ENCODE peak calls at places on chromosomes 2 and 18, in six cellular contexts. One of them, this sample, is unnamed.

GRCh38 chr18:67199993-67200617 is 316.4 kb downstream of the DSEL start:
- DNase-seq in activated T-cell treated with anti-CD3 and anti-CD28 coated beads, Interleukin-2, amount 50 U/mL, for 72 hours: no peak
- DNase-seq in mesendoderm: peak
- DNase-seq in stimulated activated CD8-positive, alpha-beta memory T cell treated with anti-CD3 and anti-CD28 coated beads, Interleukin-15, amount 100 ng/mL, for 48 hours: no peak
- DNase-seq in KBM-7: peak
- DNase-seq in fibroblast of mammary gland: peak
- DNase-seq in this sample: peak

GRCh38 chr18:2376707-2377106 is 194.6 kb downstream of the METTL4 start:
- DNase-seq in activated T-cell treated with anti-CD3 and anti-CD28 coated beads, Interleukin-2, amount 50 U/mL, for 72 hours: no peak
- DNase-seq in mesendoderm: no peak
- DNase-seq in KBM-7: no peak
- DNase-seq in stimulated activated CD8-positive, alpha-beta memory T cell treated with anti-CD3 and anti-CD28 coated beads, Interleukin-15, amount 100 ng/mL, for 48 hours: no peak
- DNase-seq in fibroblast of mammary gland: no peak
- DNase-seq in this sample: no peak

GRCh38 chr2:239361311-239361642 is 39.5 kb downstream of the HDAC4 start:
- DNase-seq in KBM-7: no peak
- DNase-seq in fibroblast of mammary gland: no peak
- DNase-seq in stimulated activated CD8-positive, alpha-beta memory T cell treated with anti-CD3 and anti-CD28 coated beads, Interleukin-15, amount 100 ng/mL, for 48 hours: no peak
- DNase-seq in activated T-cell treated with anti-CD3 and anti-CD28 coated beads, Interleukin-2, amount 50 U/mL, for 72 hours: no peak
- DNase-seq in mesendoderm: peak
- DNase-seq in this sample: peak

GRCh38 chr18:39591647-39592046 is 2026.0 kb upstream of the CELF4 start:
- DNase-seq in fibroblast of mammary gland: no peak
- DNase-seq in stimulated activated CD8-positive, alpha-beta memory T cell treated with anti-CD3 and anti-CD28 coated beads, Interleukin-15, amount 100 ng/mL, for 48 hours: no peak
- DNase-seq in KBM-7: no peak
- DNase-seq in mesendoderm: peak
- DNase-seq in activated T-cell treated with anti-CD3 and anti-CD28 coated beads, Interleukin-2, amount 50 U/mL, for 72 hours: no peak
- DNase-seq in this sample: no peak

GRCh38 chr2:234348081-234348480 is 148.8 kb downstream of the ARL4C start:
- DNase-seq in fibroblast of mammary gland: no peak
- DNase-seq in stimulated activated CD8-positive, alpha-beta memory T cell treated with anti-CD3 and anti-CD28 coated beads, Interleukin-15, amount 100 ng/mL, for 48 hours: no peak
- DNase-seq in activated T-cell treated with anti-CD3 and anti-CD28 coated beads, Interleukin-2, amount 50 U/mL, for 72 hours: no peak
- DNase-seq in KBM-7: peak
- DNase-seq in mesendoderm: no peak
- DNase-seq in this sample: no peak

GRCh38 chr2:185807351-185807750 is 68.7 kb downstream of the FSIP2 start:
- DNase-seq in activated T-cell treated with anti-CD3 and anti-CD28 coated beads, Interleukin-2, amount 50 U/mL, for 72 hours: no peak
- DNase-seq in stimulated activated CD8-positive, alpha-beta memory T cell treated with anti-CD3 and anti-CD28 coated beads, Interleukin-15, amount 100 ng/mL, for 48 hours: no peak
- DNase-seq in fibroblast of mammary gland: peak
- DNase-seq in KBM-7: no peak
- DNase-seq in mesendoderm: no peak
- DNase-seq in this sample: no peak

GRCh38 chr2:16216555-16216938 is 276.2 kb downstream of the MYCN start:
- DNase-seq in stimulated activated CD8-positive, alpha-beta memory T cell treated with anti-CD3 and anti-CD28 coated beads, Interleukin-15, amount 100 ng/mL, for 48 hours: no peak
- DNase-seq in mesendoderm: no peak
- DNase-seq in fibroblast of mammary gland: no peak
- DNase-seq in activated T-cell treated with anti-CD3 and anti-CD28 coated beads, Interleukin-2, amount 50 U/mL, for 72 hours: no peak
- DNase-seq in KBM-7: no peak
- DNase-seq in this sample: no peak

GRCh38 chr2:60070851-60071250 is 482.6 kb downstream of the BCL11A start:
- DNase-seq in mesendoderm: no peak
- DNase-seq in KBM-7: no peak
- DNase-seq in stimulated activated CD8-positive, alpha-beta memory T cell treated with anti-CD3 and anti-CD28 coated beads, Interleukin-15, amount 100 ng/mL, for 48 hours: no peak
- DNase-seq in activated T-cell treated with anti-CD3 and anti-CD28 coated beads, Interleukin-2, amount 50 U/mL, for 72 hours: no peak
- DNase-seq in fibroblast of mammary gland: no peak
- DNase-seq in this sample: no peak

GRCh38 chr2:234706086-234706485 is 209.2 kb upstream of the ARL4C start:
- DNase-seq in mesendoderm: no peak
- DNase-seq in fibroblast of mammary gland: no peak
- DNase-seq in stimulated activated CD8-positive, alpha-beta memory T cell treated with anti-CD3 and anti-CD28 coated beads, Interleukin-15, amount 100 ng/mL, for 48 hours: no peak
- DNase-seq in activated T-cell treated with anti-CD3 and anti-CD28 coated beads, Interleukin-2, amount 50 U/mL, for 72 hours: no peak
- DNase-seq in KBM-7: no peak
- DNase-seq in this sample: no peak